ENCODE peak calls at places on chromosomes 6 and 20, in five cellular contexts. N, H, D, I and Y are unnamed samples.

GRCh38 chr6:78483546-78483945 is 383.8 kb upstream of the IRAK1BP1 start:
- DNase-seq in N (no peak), H (no peak), D (no peak), I (no peak), Y (no peak)

GRCh38 chr6:41935685-41936072 is 5.9 kb downstream of the CCND3 start:
- DNase-seq in N (no peak), H (no peak), D (peak; percentile 18), I (no peak), Y (no peak)

GRCh38 chr6:98835149-98836024 is 1.0 kb downstream of the POU3F2 start:
- DNase-seq in N (peak; percentile 61), H (no peak), D (no peak), I (no peak), Y (no peak)

GRCh38 chr6:31861919-31862343 is 690 bp downstream of the NEU1 start:
- DNase-seq in N (no peak), H (no peak), D (no peak), I (no peak), Y (no peak)

GRCh38 chr6:25659633-25660368 is 7.8 kb downstream of the SCGN start:
- DNase-seq in N (no peak), H (no peak), D (no peak), I (no peak), Y (no peak)

GRCh38 chr20:25055711-25056492 is 2.0 kb downstream of the ACSS1 start:
- DNase-seq in N (no peak), H (peak; percentile 30), D (no peak), I (peak; percentile 49), Y (no peak)

GRCh38 chr20:219290-220115 is 7.6 kb upstream of the DEFB129 start:
- DNase-seq in N (no peak), H (no peak), D (no peak), I (no peak), Y (no peak)

GRCh38 chr6:31010393-31011060 is at the start of gene MUC22:
- DNase-seq in N (no peak), H (no peak), D (no peak), I (no peak), Y (no peak)

GRCh38 chr20:5608104-5608447 is 142.1 kb upstream of the SHLD1 start:
- DNase-seq in N (no peak), H (no peak), D (no peak), I (no peak), Y (no peak)

GRCh38 chr6:153117986-153118886 is 12.8 kb downstream of the RGS17 start:
- DNase-seq in N (no peak), H (no peak), D (no peak), I (no peak), Y (no peak)

GRCh38 chr6:90294989-90295853 is 1.4 kb downstream of the BACH2 start:
- DNase-seq in N (peak; percentile 77), H (peak; percentile 32), D (peak; percentile 49), I (peak; percentile 43), Y (peak; percentile 47)

GRCh38 chr6:27667016-27667415 is 194.1 kb upstream of the ZNF184 start:
- DNase-seq in N (no peak), H (no peak), D (no peak), I (no peak), Y (no peak)

GRCh38 chr6:14339711-14340590 is 222.4 kb downstream of the CD83 start:
- DNase-seq in N (no peak), H (no peak), D (no peak), I (no peak), Y (no peak)

GRCh38 chr20:6069669-6070068 is 15.8 kb upstream of the LRRN4 start:
- DNase-seq in N (no peak), H (no peak), D (no peak), I (no peak), Y (no peak)

GRCh38 chr6:30500421-30501069 is 11.2 kb downstream of the HLA-E start:
- DNase-seq in N (no peak), H (no peak), D (no peak), I (no peak), Y (no peak)

GRCh38 chr6:164216839-164217238 is 802.3 kb downstream of the QKI start:
- DNase-seq in N (no peak), H (no peak), D (no peak), I (no peak), Y (peak; percentile 25)

GRCh38 chr20:37397076-37397953 is 51.4 kb downstream of the SRC start:
- DNase-seq in N (peak; percentile 54), H (no peak), D (no peak), I (no peak), Y (no peak)

GRCh38 chr6:89368107-89368506 is 15.6 kb upstream of the UBE2J1 start:
- DNase-seq in N (no peak), H (peak; percentile 69), D (peak; percentile 77), I (peak; percentile 69), Y (peak; percentile 57)

GRCh38 chr6:111559193-111560097 is 46.2 kb downstream of the TRAF3IP2 start:
- DNase-seq in N (no peak), H (no peak), D (no peak), I (no peak), Y (no peak)

GRCh38 chr6:165206798-165207197 is 102.6 kb downstream of the C6orf118 start:
- DNase-seq in N (no peak), H (no peak), D (no peak), I (no peak), Y (no peak)

GRCh38 chr6:41676406-41676805 is 38.1 kb downstream of the MDFI start:
- DNase-seq in N (no peak), H (no peak), D (no peak), I (no peak), Y (no peak)

GRCh38 chr20:63701329-63702035 is 5.0 kb downstream of the TNFRSF6B start:
- DNase-seq in N (no peak), H (no peak), D (peak; percentile 22), I (no peak), Y (no peak)

GRCh38 chr20:51402201-51402600 is 140.3 kb downstream of the NFATC2 start:
- DNase-seq in N (no peak), H (peak; percentile 40), D (no peak), I (no peak), Y (no peak)

GRCh38 chr6:100465701-100466409 is 1.1 kb upstream of the SIM1 start:
- DNase-seq in N (no peak), H (no peak), D (no peak), I (no peak), Y (no peak)

GRCh38 chr6:100463685-100464161 is 998 bp downstream of the SIM1 start:
- DNase-seq in N (no peak), H (no peak), D (no peak), I (no peak), Y (no peak)

GRCh38 chr6:100462990-100463684 is 1.6 kb downstream of the SIM1 start:
- DNase-seq in N (no peak), H (no peak), D (no peak), I (no peak), Y (no peak)

GRCh38 chr6:100464910-100465700 is at the start of gene SIM1:
- DNase-seq in N (peak; percentile 79), H (peak; percentile 31), D (peak; percentile 26), I (no peak), Y (peak; percentile 46)

GRCh38 chr6:100464162-100464851 is 414 bp downstream of the SIM1 start:
- DNase-seq in N (no peak), H (no peak), D (no peak), I (no peak), Y (no peak)
- H3K4me1 ChIP-seq in N (peaks cover 38% of the 10 kb centered on the region), H (peaks cover 14% of the 10 kb centered on the region), D (peaks cover 12% of the 10 kb centered on the region), I (no peaks in the 10 kb centered on the region), Y (peaks cover 23% of the 10 kb centered on the region)

DNA sequence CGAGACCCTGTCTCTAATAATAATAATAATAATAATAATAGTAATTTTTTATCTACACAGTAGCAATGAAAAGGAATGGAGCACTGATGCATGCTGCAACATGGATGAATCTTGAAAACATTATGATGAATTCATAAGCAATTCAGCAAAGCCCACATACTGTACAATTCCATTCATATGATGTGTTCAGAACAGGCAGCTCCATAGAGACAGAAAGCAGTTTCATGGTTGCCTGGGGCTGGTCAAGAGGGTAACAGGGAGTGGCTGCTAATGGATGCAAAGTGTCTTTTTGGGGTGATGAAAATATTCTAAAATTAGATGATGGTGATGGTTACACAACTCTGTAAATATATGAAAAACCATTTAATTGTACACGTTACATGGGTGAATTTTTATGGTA is 43.6 kb downstream of the SLC24A3 start:
- DNase-seq in N (no peak), H (no peak), D (no peak), I (no peak), Y (no peak)
- H3K4me3 ChIP-seq in N (no peak overlapping the region), H (no peak overlapping the region), D (no peak overlapping the region), I (no peak overlapping the region), Y (no peak overlapping the region)

GRCh38 chr6:44072959-44073611 is 54.2 kb downstream of the MRPL14 start:
- DNase-seq in N (peak; percentile 90), H (peak; percentile 76), D (peak; percentile 92), I (peak; percentile 80), Y (peak; percentile 90)

GRCh38 chr6:44076016-44076365 is 51.3 kb downstream of the MRPL14 start:
- DNase-seq in N (no peak), H (no peak), D (no peak), I (no peak), Y (no peak)

GRCh38 chr6:44075137-44076015 is 51.9 kb downstream of the MRPL14 start:
- DNase-seq in N (no peak), H (no peak), D (no peak), I (no peak), Y (no peak)

GRCh38 chr6:44073612-44074382 is 53.5 kb downstream of the MRPL14 start:
- DNase-seq in N (no peak), H (no peak), D (no peak), I (no peak), Y (peak; percentile 42)

DNA sequence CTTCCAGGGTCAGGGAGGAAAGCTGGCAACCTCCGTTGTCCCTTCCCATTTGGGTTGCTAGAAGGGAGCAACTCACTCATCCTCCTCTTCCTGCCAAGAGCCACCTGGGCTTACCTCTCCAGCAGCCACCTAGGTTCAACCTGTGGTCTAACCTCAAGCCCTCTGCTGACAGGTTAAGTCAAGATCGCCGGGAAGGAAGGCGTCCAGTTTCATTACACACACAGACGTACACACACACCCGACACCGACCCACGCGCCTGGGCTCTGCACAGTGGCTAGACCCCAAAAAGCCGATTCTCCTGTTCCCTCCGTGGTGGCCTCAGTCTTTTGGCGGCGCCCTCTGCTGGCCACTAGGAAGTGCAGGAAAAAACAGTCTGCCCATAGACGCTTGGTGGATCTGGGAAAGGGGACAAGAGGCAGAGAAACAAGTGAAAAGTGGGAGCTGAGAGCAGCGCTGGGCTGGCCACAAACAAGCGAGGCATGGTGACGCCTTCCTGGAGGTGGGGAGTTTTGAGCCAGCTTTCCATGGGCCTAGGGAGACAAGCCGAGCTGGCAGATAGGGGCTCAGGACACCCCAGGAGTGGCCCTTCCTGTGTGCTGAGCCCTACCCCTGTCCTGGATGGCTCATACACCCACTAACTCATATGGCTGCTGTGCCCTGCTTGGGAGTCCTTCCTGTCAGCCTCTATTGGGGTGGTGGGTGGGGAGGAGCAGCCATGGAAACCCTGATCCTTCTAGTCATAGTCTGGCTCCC is 52.7 kb downstream of the MRPL14 start:
- DNase-seq in N (peak; percentile 86), H (peak; percentile 64), D (peak; percentile 75), I (peak; percentile 72), Y (peak; percentile 84)
- H3K4me1 ChIP-seq in N (peaks cover 51% of the 10 kb centered on the region), H (peaks cover 35% of the 10 kb centered on the region), D (peaks cover 19% of the 10 kb centered on the region), I (peaks cover 11% of the 10 kb centered on the region), Y (peaks cover 60% of the 10 kb centered on the region)

GRCh38 chr6:144215402-144215931 is 65.2 kb downstream of the STX11 start:
- DNase-seq in N (no peak), H (peak; percentile 44), D (peak; percentile 31), I (no peak), Y (peak; percentile 34)

GRCh38 chr6:144214029-144214428 is 63.7 kb downstream of the STX11 start:
- DNase-seq in N (no peak), H (no peak), D (no peak), I (no peak), Y (no peak)

GRCh38 chr6:144215932-144216667 is 65.8 kb downstream of the STX11 start:
- DNase-seq in N (peak; percentile 95), H (peak; percentile 93), D (peak; percentile 95), I (peak; percentile 96), Y (peak; percentile 93)

GRCh38 chr6:144213293-144213692 is 63.0 kb downstream of the STX11 start:
- DNase-seq in N (no peak), H (no peak), D (no peak), I (no peak), Y (no peak)

GRCh38 chr6:144214622-144215401 is 64.5 kb downstream of the STX11 start:
- DNase-seq in N (peak; percentile 62), H (no peak), D (peak; percentile 26), I (peak; percentile 25), Y (no peak)
- H3K4me3 ChIP-seq in N (peak overlapping the region; percentile 73), H (no peak overlapping the region), D (no peak overlapping the region), I (no peak overlapping the region), Y (peak overlapping the region; percentile 79)